ENCODE peak calls at places on chromosomes 1 and 21, in five cellular contexts. I is COR-L47, F is AG04449, Z is amygdala, N is brain microvascular endothelial cell. D is an unnamed sample.

GRCh38 chr1:7482077-7482476 is 289.0 kb upstream of the VAMP3 start:
- DNase-seq in Z (no peak), I (no peak), N (no peak), F (no peak), D (no peak)

GRCh38 chr1:44031051-44031899 is at the start of gene SLC6A9:
- DNase-seq in I (no peak), Z (peak), F (no peak), N (peak), D (peak)

GRCh38 chr1:11807087-11807486 is 1.1 kb downstream of the CLCN6 start:
- DNase-seq in I (no peak), N (no peak), Z (no peak), F (no peak), D (no peak)

GRCh38 chr1:202106340-202107284 is 16.1 kb upstream of the GPR37L1 start:
- DNase-seq in N (no peak), Z (no peak), I (peak), F (no peak), D (no peak)

GRCh38 chr1:35557118-35557610 is at the start of gene KIAA0319L:
- DNase-seq in Z (peak), N (no peak), I (peak), F (no peak), D (no peak)

GRCh38 chr1:2304921-2305681 is 77.0 kb downstream of the SKI start:
- DNase-seq in N (no peak), F (no peak), Z (peak), I (no peak), D (no peak)

GRCh38 chr21:15592271-15592860 is 137.4 kb upstream of the USP25 start:
- DNase-seq in I (peak), Z (no peak), F (no peak), N (peak), D (peak)

GRCh38 chr1:20882837-20883236 is 95.7 kb upstream of the HP1BP3 start:
- DNase-seq in I (no peak), Z (no peak), N (no peak), F (no peak), D (no peak)

GRCh38 chr1:229377429-229377828 is 34.6 kb upstream of the CCSAP start:
- DNase-seq in Z (no peak), I (no peak), F (no peak), N (no peak), D (no peak)

GRCh38 chr1:37399830-37400790 is 74.3 kb upstream of the ZC3H12A start:
- DNase-seq in Z (peak), F (no peak), N (no peak), I (no peak), D (no peak)

GRCh38 chr1:21651214-21652042 is 17.7 kb downstream of the RAP1GAP start:
- DNase-seq in F (no peak), N (no peak), Z (peak), I (peak), D (no peak)

GRCh38 chr1:46303872-46304326 is 401 bp downstream of the UQCRH start:
- DNase-seq in F (no peak), Z (no peak), I (no peak), N (no peak), D (no peak)

GRCh38 chr1:6577831-6578525 is 1.8 kb upstream of the ZBTB48 start:
- DNase-seq in N (no peak), I (no peak), Z (no peak), F (no peak), D (no peak)

GRCh38 chr1:232471250-232471649 is 158.7 kb downstream of the SIPA1L2 start:
- DNase-seq in I (no peak), F (no peak), Z (no peak), N (no peak), D (no peak)

GRCh38 chr1:53992085-53992874 is 25.7 kb downstream of the LDLRAD1 start:
- DNase-seq in Z (no peak), I (no peak), N (no peak), F (no peak), D (no peak)

GRCh38 chr1:192545781-192546521 is 29.6 kb upstream of the RGS1 start:
- DNase-seq in Z (no peak), F (no peak), I (no peak), N (no peak), D (no peak)

GRCh38 chr1:9211291-9211811 is 23.2 kb upstream of the H6PD start:
- DNase-seq in Z (no peak), I (no peak), N (peak), F (no peak), D (peak)

GRCh38 chr1:61079276-61079897 is 3.0 kb upstream of the NFIA start:
- DNase-seq in Z (no peak), F (no peak), I (no peak), N (no peak), D (no peak)

D was measured in astrocyte of the spinal cord.